ENCODE peak calls at places on chromosomes 11 and 22, in nine cellular contexts. One of them, this sample, is unnamed.

GRCh38 chr11:2302844-2303626 is 1.2 kb downstream of the TSPAN32 start:
- DNase-seq in stimulated activated CD4-positive, alpha-beta T cell treated with anti-CD3 and anti-CD28 coated beads, Interleukin-1b, Interleukin-23, amount 100 ng/mL, for 24 hours: no peak
- DNase-seq in CD4-positive, alpha-beta T cell: no peak
- DNase-seq in heart left ventricle: peak
- DNase-seq in suprapubic skin: no peak
- DNase-seq in mesendoderm: no peak
- DNase-seq in GM06990: no peak
- DNase-seq in NK-92 treated with Interleukin-12 subunit alpha and Interleukin-12 subunit beta, amount 100 ng/mL, for 24 hours: no peak
- DNase-seq in erythroblast: peak
- DNase-seq in this sample: no peak

GRCh38 chr11:12494699-12495098 is 117.3 kb downstream of the PARVA start:
- DNase-seq in erythroblast: peak
- DNase-seq in heart left ventricle: no peak
- DNase-seq in GM06990: no peak
- DNase-seq in stimulated activated CD4-positive, alpha-beta T cell treated with anti-CD3 and anti-CD28 coated beads, Interleukin-1b, Interleukin-23, amount 100 ng/mL, for 24 hours: no peak
- DNase-seq in CD4-positive, alpha-beta T cell: no peak
- DNase-seq in NK-92 treated with Interleukin-12 subunit alpha and Interleukin-12 subunit beta, amount 100 ng/mL, for 24 hours: no peak
- DNase-seq in mesendoderm: peak
- DNase-seq in suprapubic skin: no peak
- DNase-seq in this sample: no peak

GRCh38 chr11:7418061-7418460 is 67.2 kb upstream of the OLFML1 start:
- DNase-seq in erythroblast: no peak
- DNase-seq in suprapubic skin: no peak
- DNase-seq in heart left ventricle: no peak
- DNase-seq in NK-92 treated with Interleukin-12 subunit alpha and Interleukin-12 subunit beta, amount 100 ng/mL, for 24 hours: no peak
- DNase-seq in CD4-positive, alpha-beta T cell: no peak
- DNase-seq in stimulated activated CD4-positive, alpha-beta T cell treated with anti-CD3 and anti-CD28 coated beads, Interleukin-1b, Interleukin-23, amount 100 ng/mL, for 24 hours: no peak
- DNase-seq in mesendoderm: peak
- DNase-seq in GM06990: no peak
- DNase-seq in this sample: no peak

GRCh38 chr11:3808846-3809623 is 675 bp downstream of the PGAP2 start:
- DNase-seq in suprapubic skin: no peak
- DNase-seq in NK-92 treated with Interleukin-12 subunit alpha and Interleukin-12 subunit beta, amount 100 ng/mL, for 24 hours: no peak
- DNase-seq in mesendoderm: peak
- DNase-seq in erythroblast: peak
- DNase-seq in GM06990: no peak
- DNase-seq in CD4-positive, alpha-beta T cell: peak
- DNase-seq in heart left ventricle: no peak
- DNase-seq in stimulated activated CD4-positive, alpha-beta T cell treated with anti-CD3 and anti-CD28 coated beads, Interleukin-1b, Interleukin-23, amount 100 ng/mL, for 24 hours: no peak
- DNase-seq in this sample: peak

GRCh38 chr11:47216141-47216798 is 1.5 kb downstream of the DDB2 start:
- DNase-seq in GM06990: peak
- DNase-seq in heart left ventricle: peak
- DNase-seq in stimulated activated CD4-positive, alpha-beta T cell treated with anti-CD3 and anti-CD28 coated beads, Interleukin-1b, Interleukin-23, amount 100 ng/mL, for 24 hours: peak
- DNase-seq in NK-92 treated with Interleukin-12 subunit alpha and Interleukin-12 subunit beta, amount 100 ng/mL, for 24 hours: no peak
- DNase-seq in suprapubic skin: no peak
- DNase-seq in CD4-positive, alpha-beta T cell: peak
- DNase-seq in erythroblast: peak
- DNase-seq in mesendoderm: peak
- DNase-seq in this sample: no peak

GRCh38 chr11:64389851-64390250 is 30.9 kb downstream of the RPS6KA4 start:
- DNase-seq in erythroblast: no peak
- DNase-seq in suprapubic skin: no peak
- DNase-seq in CD4-positive, alpha-beta T cell: no peak
- DNase-seq in NK-92 treated with Interleukin-12 subunit alpha and Interleukin-12 subunit beta, amount 100 ng/mL, for 24 hours: no peak
- DNase-seq in heart left ventricle: no peak
- DNase-seq in mesendoderm: no peak
- DNase-seq in stimulated activated CD4-positive, alpha-beta T cell treated with anti-CD3 and anti-CD28 coated beads, Interleukin-1b, Interleukin-23, amount 100 ng/mL, for 24 hours: no peak
- DNase-seq in GM06990: no peak
- DNase-seq in this sample: no peak

GRCh38 chr11:70738661-70739060 is 340.3 kb downstream of the CTTN start:
- DNase-seq in stimulated activated CD4-positive, alpha-beta T cell treated with anti-CD3 and anti-CD28 coated beads, Interleukin-1b, Interleukin-23, amount 100 ng/mL, for 24 hours: no peak
- DNase-seq in heart left ventricle: no peak
- DNase-seq in mesendoderm: no peak
- DNase-seq in CD4-positive, alpha-beta T cell: no peak
- DNase-seq in suprapubic skin: no peak
- DNase-seq in NK-92 treated with Interleukin-12 subunit alpha and Interleukin-12 subunit beta, amount 100 ng/mL, for 24 hours: no peak
- DNase-seq in erythroblast: no peak
- DNase-seq in GM06990: no peak
- DNase-seq in this sample: no peak

GRCh38 chr11:43359432-43359818 is 705 bp downstream of the TTC17 start:
- DNase-seq in GM06990: no peak
- DNase-seq in CD4-positive, alpha-beta T cell: peak
- DNase-seq in NK-92 treated with Interleukin-12 subunit alpha and Interleukin-12 subunit beta, amount 100 ng/mL, for 24 hours: no peak
- DNase-seq in erythroblast: peak
- DNase-seq in stimulated activated CD4-positive, alpha-beta T cell treated with anti-CD3 and anti-CD28 coated beads, Interleukin-1b, Interleukin-23, amount 100 ng/mL, for 24 hours: no peak
- DNase-seq in heart left ventricle: peak
- DNase-seq in suprapubic skin: no peak
- DNase-seq in mesendoderm: peak
- DNase-seq in this sample: peak

GRCh38 chr22:42419328-42419881 is 12.8 kb downstream of the NFAM1 start:
- DNase-seq in CD4-positive, alpha-beta T cell: no peak
- DNase-seq in GM06990: peak
- DNase-seq in suprapubic skin: no peak
- DNase-seq in stimulated activated CD4-positive, alpha-beta T cell treated with anti-CD3 and anti-CD28 coated beads, Interleukin-1b, Interleukin-23, amount 100 ng/mL, for 24 hours: no peak
- DNase-seq in mesendoderm: no peak
- DNase-seq in heart left ventricle: no peak
- DNase-seq in NK-92 treated with Interleukin-12 subunit alpha and Interleukin-12 subunit beta, amount 100 ng/mL, for 24 hours: no peak
- DNase-seq in erythroblast: no peak
- DNase-seq in this sample: peak

GRCh38 chr11:33531743-33532181 is 168.9 kb downstream of the C11orf91 start:
- DNase-seq in erythroblast: no peak
- DNase-seq in CD4-positive, alpha-beta T cell: no peak
- DNase-seq in GM06990: no peak
- DNase-seq in heart left ventricle: peak
- DNase-seq in stimulated activated CD4-positive, alpha-beta T cell treated with anti-CD3 and anti-CD28 coated beads, Interleukin-1b, Interleukin-23, amount 100 ng/mL, for 24 hours: no peak
- DNase-seq in NK-92 treated with Interleukin-12 subunit alpha and Interleukin-12 subunit beta, amount 100 ng/mL, for 24 hours: no peak
- DNase-seq in mesendoderm: no peak
- DNase-seq in suprapubic skin: no peak
- DNase-seq in this sample: no peak